ENCODE peak calls at places on chromosome 18, in nine cellular contexts. Y is neural progenitor cell, W is right lobe of liver, N is breast epithelium, H is fibroblast of lung, A is endodermal cell, S is BE2C, G is esophagus squamous epithelium, P is AG09309. E is an unnamed sample.

GRCh38 chr18:50877545-50878265 is 1.2 kb upstream of the ME2 start:
- DNase-seq in P (no peak), H (no peak), G (no peak), S (no peak), A (no peak), N (no peak), W (no peak), Y (no peak), E (no peak)

GRCh38 chr18:51030537-51031258 is 685 bp downstream of the SMAD4 start:
- DNase-seq in S (peak; percentile 65), P (no peak), A (peak; percentile 86), W (peak; percentile 85), H (peak; percentile 58), N (peak; percentile 55), Y (peak; percentile 90), G (peak; percentile 18), E (no peak)

GRCh38 chr18:55875330-55875933 is 287.4 kb upstream of the TCF4 start:
- DNase-seq in A (no peak), W (no peak), P (no peak), G (no peak), S (peak; percentile 10), H (no peak), N (no peak), Y (peak; percentile 91), E (no peak)

GRCh38 chr18:76394780-76395476 is 100.1 kb downstream of the ZNF516 start:
- DNase-seq in Y (no peak), N (no peak), W (no peak), P (no peak), A (no peak), S (no peak), H (peak; percentile 25), G (no peak), E (no peak)

GRCh38 chr18:75226956-75227316 is 16.3 kb downstream of the TSHZ1 start:
- DNase-seq in A (no peak), G (no peak), N (no peak), W (no peak), Y (no peak), P (no peak), H (no peak), S (no peak), E (no peak)

GRCh38 chr18:69528439-69528838 is 127.8 kb downstream of the DOK6 start:
- DNase-seq in P (no peak), H (peak; percentile 69), Y (no peak), N (no peak), G (no peak), A (no peak), S (no peak), W (no peak), E (no peak)

GRCh38 chr18:13481820-13482640 is 244.3 kb downstream of the FAM210A start:
- DNase-seq in W (no peak), N (no peak), G (no peak), S (no peak), H (no peak), Y (no peak), A (no peak), P (no peak), E (peak; percentile 44)

GRCh38 chr18:56541790-56542189 is 96.6 kb downstream of the TXNL1 start:
- DNase-seq in Y (peak; percentile 18), P (no peak), H (no peak), G (no peak), A (no peak), N (no peak), S (no peak), W (no peak), E (no peak)

GRCh38 chr18:60018801-60019462 is 119.1 kb downstream of the PMAIP1 start:
- DNase-seq in G (no peak), S (no peak), A (no peak), Y (no peak), W (no peak), N (no peak), P (no peak), H (peak; percentile 71), E (no peak)

GRCh38 chr18:28185121-28185520 is 8.2 kb upstream of the CDH2 start:
- DNase-seq in Y (no peak), A (peak; percentile 73), H (no peak), N (no peak), P (no peak), W (no peak), S (no peak), G (no peak), E (no peak)

GRCh38 chr18:70720607-70721006 is 431.8 kb downstream of the SOCS6 start:
- DNase-seq in S (no peak), Y (no peak), N (no peak), W (no peak), P (no peak), H (no peak), A (no peak), G (no peak), E (no peak)

GRCh38 chr18:9055185-9055584 is 47.3 kb upstream of the NDUFV2 start:
- DNase-seq in N (no peak), A (no peak), Y (no peak), G (no peak), H (peak; percentile 90), P (peak; percentile 79), W (no peak), S (no peak), E (no peak)

GRCh38 chr18:42047721-42048120 is 92.7 kb downstream of the PIK3C3 start:
- DNase-seq in A (no peak), N (no peak), Y (no peak), W (no peak), H (peak; percentile 44), S (no peak), P (no peak), G (no peak), E (no peak)

GRCh38 chr18:54947115-54947514 is 12.1 kb downstream of the CCDC68 start:
- DNase-seq in Y (no peak), N (no peak), G (no peak), P (no peak), H (no peak), A (no peak), W (no peak), S (no peak), E (no peak)

GRCh38 chr18:23244431-23244830 is 109.1 kb downstream of the CABLES1 start:
- DNase-seq in N (no peak), H (no peak), S (no peak), Y (peak; percentile 14), A (no peak), P (no peak), W (no peak), G (no peak), E (no peak)

GRCh38 chr18:79400591-79401381 is 5.1 kb downstream of the NFATC1 start:
- DNase-seq in N (no peak), A (no peak), W (peak; percentile 29), H (no peak), G (no peak), S (no peak), Y (peak; percentile 42), P (no peak), E (no peak)
- H3K4me3 ChIP-seq in N (peak overlapping the region; percentile 84), A (no peak overlapping the region), W (peak overlapping the region; percentile 56), H (peak overlapping the region; percentile 60), G (peak overlapping the region; percentile 93), S (no peak overlapping the region), Y (peak overlapping the region; percentile 88), P (peak overlapping the region; percentile 45), E (peak overlapping the region; percentile 66)

GRCh38 chr18:33495278-33495677 is 54.8 kb upstream of the CCDC178 start:
- DNase-seq in H (peak; percentile 56), W (no peak), A (peak; percentile 81), G (no peak), Y (peak; percentile 70), S (peak; percentile 4), N (no peak), P (no peak), E (no peak)
- TF ChIP-seq CTCF in H (peak; percentile 82), W (peak; percentile 57), A (peak; percentile 82), G (no peak), Y (peak; percentile 76), S (peak; percentile 41), N (no peak), P (no peak), E (peak; percentile 46)

DNA sequence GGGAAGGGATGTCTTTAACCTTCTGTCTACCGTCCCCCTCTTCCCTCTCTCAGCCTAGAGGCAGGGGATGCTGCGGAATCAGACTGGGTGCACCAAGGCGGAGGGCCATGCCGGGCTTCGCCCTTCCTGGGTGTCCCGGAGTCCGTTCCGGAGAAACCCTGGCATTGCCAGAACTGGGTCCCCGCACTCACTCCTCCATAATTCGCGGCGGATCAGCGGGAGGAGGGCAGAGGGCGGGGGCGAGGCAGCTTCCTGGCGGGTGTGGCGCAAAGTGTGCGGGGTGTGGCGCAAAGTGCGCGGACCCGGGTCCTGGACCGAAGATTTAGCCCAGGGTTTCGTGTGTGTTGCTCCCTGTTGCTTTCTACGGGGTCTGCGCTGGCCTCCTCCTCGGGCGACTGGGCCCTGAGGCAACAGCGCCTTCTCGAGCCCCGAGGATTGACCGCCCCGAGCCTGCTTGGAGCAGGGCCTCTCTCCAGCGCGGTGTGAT is 12.4 kb upstream of the SKOR2 start:
- DNase-seq in A (peak; percentile 72), W (no peak), Y (peak; percentile 65), S (no peak), H (no peak), N (no peak), G (no peak), P (no peak), E (no peak)
- H3K4me3 ChIP-seq in A (peak overlapping the region; percentile 84), W (no peak overlapping the region), Y (peak overlapping the region; percentile 73), S (no peak overlapping the region), H (peak overlapping the region; percentile 64), N (peak overlapping the region; percentile 10), G (peak overlapping the region; percentile 43), P (peak overlapping the region; percentile 50), E (no peak overlapping the region)

DNA sequence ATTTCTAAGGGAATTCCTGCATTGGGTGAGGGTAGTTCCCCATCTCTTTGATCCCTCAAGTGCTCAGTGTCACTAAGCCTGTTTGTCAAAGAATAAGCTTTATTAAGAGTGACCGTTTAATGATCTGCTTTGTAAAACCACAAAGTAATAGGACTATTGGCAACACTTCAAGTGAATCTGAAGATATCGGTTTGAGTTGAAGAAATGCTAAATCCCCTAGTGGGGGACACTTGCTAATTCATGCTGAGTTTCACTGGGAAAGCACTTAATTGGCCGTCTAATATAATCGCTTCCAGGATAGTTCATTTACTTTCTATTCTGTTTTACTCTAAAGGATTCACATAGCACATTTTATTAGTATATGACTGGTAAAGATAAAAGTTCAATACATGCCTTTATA is 54.4 kb downstream of the DTNA start:
- DNase-seq in G (no peak), A (no peak), N (no peak), S (no peak), H (no peak), W (no peak), Y (no peak), P (no peak), E (no peak)
- TF ChIP-seq CTCF in G (no peak), A (peak; percentile 67), N (no peak), S (no peak), H (no peak), W (no peak), Y (no peak), P (peak; percentile 6), E (peak; percentile 11)

E was measured in GM12864.